ENCODE peak calls at places on chromosomes 2 and 18, in four cellular contexts. C is HepG2, H is H1, Z is SK-N-SH. R is an unnamed sample.
A peak's percentile ranks its signal among the peaks of the same experiment; 100 is the strongest.

GRCh38 chr2:157627594-157628281 is 926 bp downstream of the ACVR1C start:
- DNase-seq in C (no peak), H (no peak), Z (no peak), R (no peak)

GRCh38 chr18:36769611-36770314 is 59.0 kb downstream of the TPGS2 start:
- DNase-seq in C (peak; percentile 10), H (peak; percentile 90), Z (no peak), R (no peak)

GRCh38 chr2:42195559-42195958 is 26.4 kb downstream of the EML4 start:
- DNase-seq in C (peak; percentile 88), H (no peak), Z (no peak), R (no peak)

GRCh38 chr18:75874401-75875093 is 447.0 kb upstream of the SMIM21 start:
- DNase-seq in C (no peak), H (no peak), Z (no peak), R (no peak)

GRCh38 chr2:176997074-176997791 is 215.4 kb upstream of the HNRNPA3 start:
- DNase-seq in C (peak; percentile 80), H (no peak), Z (no peak), R (peak; percentile 64)

GRCh38 chr2:53969285-53970094 is 1.3 kb downstream of the PSME4 start:
- DNase-seq in C (peak; percentile 95), H (no peak), Z (peak; percentile 16), R (no peak)

GRCh38 chr18:35513181-35513932 is 15.6 kb upstream of the INO80C start:
- DNase-seq in C (no peak), H (peak; percentile 32), Z (no peak), R (no peak)

GRCh38 chr18:61322265-61322873 is 10.9 kb upstream of the CDH20 start:
- DNase-seq in C (peak; percentile 42), H (peak; percentile 92), Z (peak; percentile 62), R (no peak)

GRCh38 chr18:29556070-29556469 is 1379.1 kb upstream of the CDH2 start:
- DNase-seq in C (no peak), H (no peak), Z (no peak), R (no peak)

GRCh38 chr2:42967959-42968674 is 175.7 kb upstream of the HAAO start:
- DNase-seq in C (no peak), H (no peak), Z (peak; percentile 80), R (no peak)

GRCh38 chr2:102040229-102040628 is 48.5 kb downstream of the IL1R2 start:
- DNase-seq in C (no peak), H (no peak), Z (no peak), R (no peak)

GRCh38 chr2:145771526-145771925 is 1251.6 kb upstream of the ZEB2 start:
- DNase-seq in C (no peak), H (no peak), Z (no peak), R (no peak)

GRCh38 chr2:79530443-79530842 is 17.6 kb downstream of the CTNNA2 start:
- DNase-seq in C (peak; percentile 20), H (no peak), Z (no peak), R (no peak)

GRCh38 chr2:180583441-180584140 is 396.8 kb upstream of the UBE2E3 start:
- DNase-seq in C (no peak), H (no peak), Z (no peak), R (no peak)

GRCh38 chr18:46856975-46857374 is 60.3 kb downstream of the PIAS2 start:
- DNase-seq in C (no peak), H (no peak), Z (no peak), R (no peak)

GRCh38 chr18:39701839-39702238 is 2136.2 kb upstream of the CELF4 start:
- DNase-seq in C (peak; percentile 88), H (no peak), Z (no peak), R (no peak)

DNA sequence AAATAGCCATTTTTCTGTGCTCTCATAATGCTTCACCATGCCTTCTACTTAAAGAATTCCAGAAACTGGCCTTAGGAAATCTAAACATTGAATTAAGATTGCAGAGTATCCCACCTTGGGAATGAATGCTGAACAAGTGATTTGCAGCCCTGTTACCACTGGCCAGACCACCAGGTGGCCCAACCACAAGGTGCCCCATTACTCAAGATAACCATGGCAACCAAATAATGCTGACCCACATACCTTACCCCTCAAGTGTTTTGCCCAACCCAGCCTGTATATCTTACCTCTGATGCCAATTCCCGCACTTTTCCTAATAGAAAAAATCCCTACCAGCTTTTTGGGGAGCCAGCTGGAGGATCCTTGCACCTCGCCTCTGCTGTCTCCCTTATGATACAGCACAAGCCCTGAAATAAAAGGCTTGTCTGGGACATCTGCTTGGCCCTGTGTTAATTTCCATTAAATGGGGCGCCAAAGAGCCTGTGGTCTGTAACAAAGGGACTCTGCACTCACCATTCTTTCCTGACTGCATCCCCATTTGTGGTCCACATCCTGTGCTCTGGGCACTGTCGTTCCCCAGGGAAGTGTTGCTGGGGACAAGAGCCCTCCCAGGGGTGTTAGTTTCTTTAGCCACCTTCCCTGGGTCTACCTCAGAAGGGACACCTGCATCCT is 17.3 kb upstream of the KCNF1 start:
- DNase-seq in C (no peak), H (no peak), Z (no peak), R (no peak)
- TF ChIP-seq TCF12 in C (no peak), H (no peak), Z (no peak), R (no peak)

DNA sequence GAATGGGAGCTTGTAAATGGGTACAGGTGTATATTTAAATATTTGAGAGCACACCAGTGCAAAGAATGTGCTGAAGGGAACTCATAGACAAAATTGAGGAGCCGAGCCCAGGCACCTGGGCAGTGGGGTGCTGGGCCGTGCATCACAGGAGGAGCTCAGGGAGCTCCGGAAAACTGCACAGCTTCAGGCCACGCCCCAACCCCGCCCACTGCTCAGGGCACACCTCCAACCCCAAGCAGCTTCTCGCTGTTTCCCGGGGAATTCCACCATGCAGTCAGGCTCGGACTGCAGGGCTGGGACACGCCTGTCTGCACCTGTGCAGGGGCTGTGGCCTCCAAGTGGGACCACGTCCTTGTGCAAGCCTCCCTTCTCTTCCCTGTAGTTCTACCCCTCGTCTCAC is 243.1 kb downstream of the HDAC4 start:
- DNase-seq in C (no peak), H (peak; percentile 82), Z (no peak), R (no peak)
- TF ChIP-seq SIN3A in C (no peak), H (no peak), Z (no peak), R (no peak)

GRCh38 chr2:230668184-230668938 is 44.3 kb upstream of the CAB39 start:
- DNase-seq in C (no peak), H (no peak), Z (no peak), R (peak; percentile 88)
- TF ChIP-seq TCF12 in C (no peak), H (no peak), Z (peak; percentile 28), R (peak; percentile 99)

GRCh38 chr2:240626531-240627300 is 1.4 kb downstream of the GPR35 start:
- DNase-seq in C (peak; percentile 92), H (no peak), Z (peak; percentile 56), R (no peak)
- TF ChIP-seq SIN3A in C (no peak), H (no peak), Z (no peak), R (no peak)

GRCh38 chr2:210663574-210663973 is 107.2 kb downstream of the CPS1 start:
- DNase-seq in C (peak; percentile 18), H (no peak), Z (peak; percentile 40), R (no peak)
- TF ChIP-seq TCF12 in C (no peak), H (no peak), Z (no peak), R (no peak)

DNA sequence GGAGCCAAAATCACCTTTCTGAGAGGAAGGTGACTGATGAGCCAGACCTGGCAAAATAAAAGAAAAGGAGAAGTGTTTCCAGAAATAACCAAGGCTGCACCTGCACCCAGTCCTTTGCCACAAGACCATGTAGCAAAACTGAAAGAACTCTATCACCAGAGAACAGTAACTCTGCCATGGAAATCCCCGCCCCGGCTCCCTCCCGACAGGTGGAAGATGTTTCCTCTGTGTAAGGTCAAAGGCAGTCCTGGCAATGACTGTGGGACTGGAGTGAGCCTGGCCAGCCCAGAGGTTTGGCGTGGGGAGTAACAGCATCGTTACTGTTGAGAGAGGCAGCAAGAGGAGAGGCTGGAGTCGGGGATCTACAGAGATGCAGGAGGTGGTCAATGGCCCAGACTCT is 42.3 kb downstream of the SPRED2 start:
- DNase-seq in C (no peak), H (no peak), Z (no peak), R (peak; percentile 71)
- TF ChIP-seq SIN3A in C (no peak), H (no peak), Z (no peak), R (no peak)

DNA sequence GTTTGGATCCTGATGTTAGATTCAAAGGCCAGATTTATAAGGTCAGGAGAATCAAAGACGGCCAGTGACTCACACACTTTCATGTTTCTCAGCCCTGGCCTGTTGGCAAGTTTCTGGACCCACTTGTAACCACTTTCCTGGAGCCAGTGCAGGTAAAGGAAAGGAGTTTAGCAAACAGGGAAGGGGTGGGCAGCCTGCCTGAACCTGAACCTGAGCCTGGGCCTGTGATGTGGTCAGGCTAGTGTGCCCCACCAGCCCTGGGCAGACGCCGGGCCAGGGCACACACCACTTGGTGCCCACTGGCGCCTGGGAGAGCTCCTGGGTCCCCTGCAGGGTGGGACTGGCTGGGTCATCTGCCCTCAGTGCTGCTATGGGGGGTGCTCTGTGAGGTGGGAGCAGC is 100.5 kb upstream of the SPRED2 start:
- DNase-seq in C (no peak), H (no peak), Z (no peak), R (no peak)
- TF ChIP-seq TCF12 in C (no peak), H (no peak), Z (no peak), R (no peak)

GRCh38 chr18:58309610-58310239 is 265.7 kb downstream of the NEDD4L start:
- DNase-seq in C (no peak), H (no peak), Z (no peak), R (no peak)

GRCh38 chr18:58309099-58309498 is 265.1 kb downstream of the NEDD4L start:
- DNase-seq in C (no peak), H (no peak), Z (no peak), R (no peak)

GRCh38 chr18:58308463-58308862 is 264.4 kb downstream of the NEDD4L start:
- DNase-seq in C (no peak), H (no peak), Z (no peak), R (no peak)

GRCh38 chr18:58311390-58311789 is 267.4 kb downstream of the NEDD4L start:
- DNase-seq in C (no peak), H (no peak), Z (no peak), R (no peak)

DNA sequence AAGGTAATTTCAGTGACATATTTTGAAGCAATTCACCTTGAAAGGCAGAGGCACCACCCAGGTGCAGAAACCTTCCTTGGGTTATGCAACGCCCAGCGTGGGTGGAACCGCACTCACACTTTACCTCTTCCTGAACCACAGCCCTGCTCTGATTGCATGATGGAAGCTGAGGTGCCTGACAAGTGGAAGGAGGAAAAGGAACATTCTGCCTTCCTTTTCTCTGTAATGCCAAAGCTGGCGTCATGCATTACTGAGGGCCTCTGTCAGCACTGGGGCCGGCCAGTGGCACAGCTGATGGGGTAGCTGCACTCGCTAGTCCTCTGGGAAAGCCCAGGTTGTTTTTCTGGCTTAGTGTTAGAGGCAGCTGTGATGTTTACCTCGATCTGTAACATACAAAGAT is 266.5 kb downstream of the NEDD4L start:
- DNase-seq in C (no peak), H (no peak), Z (no peak), R (no peak)
- TF ChIP-seq SIN3A in C (no peak), H (no peak), Z (no peak), R (no peak)